ENCODE peak calls at places on chromosome 5, in four cellular contexts. J is HCT116, F is fibroblast of lung, H is IMR-90. R is an unnamed sample.
A peak's percentile ranks its signal among the peaks of the same experiment; 100 is the strongest.

GRCh38 chr5:997001-997474 is 11.6 kb upstream of the NKD2 start:
- DNase-seq in J (no peak), F (no peak), H (no peak), R (peak; percentile 76)

GRCh38 chr5:105544300-105544699 is 1981.7 kb upstream of the NUDT12 start:
- DNase-seq in J (no peak), F (no peak), H (no peak), R (no peak)

GRCh38 chr5:155260798-155261197 is 247.2 kb downstream of the KIF4B start:
- DNase-seq in J (peak; percentile 6), F (no peak), H (no peak), R (no peak)

GRCh38 chr5:39099831-39100230 is 25.6 kb upstream of the RICTOR start:
- DNase-seq in J (no peak), F (no peak), H (no peak), R (no peak)

GRCh38 chr5:134851307-134851923 is 5.6 kb downstream of the C5orf24 start:
- DNase-seq in J (no peak), F (peak; percentile 44), H (peak; percentile 56), R (peak; percentile 84)

GRCh38 chr5:61603211-61603908 is 271.3 kb downstream of the ZSWIM6 start:
- DNase-seq in J (no peak), F (no peak), H (no peak), R (peak; percentile 69)

GRCh38 chr5:32020271-32020670 is 153.8 kb downstream of the GOLPH3 start:
- DNase-seq in J (no peak), F (no peak), H (no peak), R (no peak)

GRCh38 chr5:158121678-158122077 is 262.7 kb upstream of the CLINT1 start:
- DNase-seq in J (no peak), F (no peak), H (no peak), R (peak; percentile 31)

GRCh38 chr5:63128018-63128417 is 549.4 kb downstream of the LRRC70 start:
- DNase-seq in J (no peak), F (no peak), H (no peak), R (no peak)

GRCh38 chr5:177443144-177443983 is 3.2 kb upstream of the PRR7 start:
- DNase-seq in J (no peak), F (no peak), H (no peak), R (no peak)

GRCh38 chr5:10288600-10289213 is 19.0 kb downstream of the CMBL start:
- DNase-seq in J (no peak), F (no peak), H (no peak), R (no peak)

GRCh38 chr5:144433140-144433822 is 262.6 kb downstream of the KCTD16 start:
- DNase-seq in J (no peak), F (no peak), H (no peak), R (no peak)

DNA sequence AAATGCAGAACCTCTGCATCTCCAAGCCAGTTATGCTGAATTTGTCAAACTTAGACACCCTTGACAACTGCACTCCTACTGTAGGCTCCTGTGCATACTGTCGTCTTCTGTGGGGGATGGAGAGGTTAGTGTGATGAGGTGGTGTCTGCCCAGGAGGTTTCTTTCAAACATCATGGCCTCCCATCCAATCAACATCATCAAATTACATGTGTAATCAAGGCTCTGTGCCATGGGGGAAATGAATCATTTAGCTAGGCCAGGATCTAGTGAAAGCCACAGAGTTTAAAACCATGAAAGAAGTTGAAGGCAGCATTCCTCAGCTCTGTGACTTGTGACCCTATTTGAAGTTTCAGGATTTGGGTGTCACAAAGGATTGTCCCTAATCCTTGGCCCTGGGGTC is 240.6 kb downstream of the MARCHF11 start:
- DNase-seq in J (no peak), F (peak; percentile 77), H (peak; percentile 93), R (peak; percentile 96)
- H3K4me2 ChIP-seq in J (no peak overlapping the region), F (no peak overlapping the region), H (peak overlapping the region; percentile 25), R (peak overlapping the region; percentile 20)

GRCh38 chr5:140111859-140112551 is 1.9 kb upstream of the PURA start:
- DNase-seq in J (no peak), F (no peak), H (no peak), R (no peak)
- H4K20me1 ChIP-seq in J (no peaks in the 10 kb centered on the region), F (peaks cover 3% of the 10 kb centered on the region), H (peaks cover 32% of the 10 kb centered on the region), R (peaks cover 52% of the 10 kb centered on the region)

DNA sequence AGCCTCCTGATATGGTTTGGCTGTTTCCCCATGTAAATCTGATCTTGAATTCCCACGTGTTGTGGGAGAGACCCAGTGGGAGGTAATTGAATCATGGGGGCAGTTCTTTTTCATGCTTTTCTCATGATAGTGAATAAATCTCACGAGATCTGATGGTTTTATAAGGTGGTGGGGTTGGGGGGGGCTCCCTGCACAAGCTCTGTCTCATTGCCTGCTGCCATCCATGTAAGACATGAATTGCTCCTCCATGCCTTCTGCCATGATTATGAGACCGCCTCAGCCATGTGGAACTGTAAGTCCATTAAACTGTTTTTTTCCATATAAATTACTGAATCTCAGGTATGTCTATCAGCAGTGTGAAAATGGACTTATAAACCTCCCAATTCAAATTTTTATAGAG is 12.8 kb downstream of the XRCC4 start:
- DNase-seq in J (no peak), F (no peak), H (no peak), R (no peak)
- H3K4me2 ChIP-seq in J (no peak overlapping the region), F (no peak overlapping the region), H (no peak overlapping the region), R (no peak overlapping the region)

DNA sequence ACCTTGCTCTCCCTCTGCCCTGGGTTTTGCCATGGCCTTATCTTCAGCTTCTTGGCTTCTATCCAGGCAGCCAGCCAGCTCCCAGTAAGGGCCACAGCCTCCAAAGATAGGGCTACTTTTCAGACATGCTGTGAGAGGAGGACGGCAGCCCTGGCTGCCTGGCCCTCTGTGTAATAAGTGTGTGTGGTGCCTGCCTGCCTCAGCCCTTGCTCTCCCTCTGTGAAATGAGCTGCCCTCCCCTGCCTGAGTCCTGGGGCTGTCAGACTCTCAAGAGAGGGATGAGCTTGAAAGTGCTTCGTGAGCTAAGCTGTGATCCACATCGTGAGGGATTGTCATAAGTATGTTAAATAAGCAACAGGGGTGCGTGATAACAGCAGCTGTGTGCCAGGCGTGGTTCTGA is 8.1 kb downstream of the NDST1 start:
- DNase-seq in J (no peak), F (peak; percentile 42), H (peak; percentile 85), R (peak; percentile 78)
- H4K20me1 ChIP-seq in J (no peaks in the 10 kb centered on the region), F (no peaks in the 10 kb centered on the region), H (peaks cover 90% of the 10 kb centered on the region), R (peaks cover 11% of the 10 kb centered on the region)

GRCh38 chr5:123397538-123397937 is 25.7 kb downstream of the CEP120 start:
- DNase-seq in J (no peak), F (no peak), H (no peak), R (no peak)
- H3K4me2 ChIP-seq in J (no peak overlapping the region), F (no peak overlapping the region), H (no peak overlapping the region), R (no peak overlapping the region)